ENCODE peak calls at places on chromosomes 12 and 14, in nine cellular contexts. T is tibial nerve; U is IMR-90; I is Panc1; S is mammary epithelial cell; C is breast epithelium; Z is effector memory CD4-positive, alpha-beta T cell; X is keratinocyte; O is psoas muscle. M is an unnamed sample.
A peak's percentile ranks its signal among the peaks of the same experiment; 100 is the strongest.

GRCh38 chr12:131014343-131014742 is 60.6 kb downstream of the ADGRD1 start:
- DNase-seq in T (no peak), U (no peak), I (no peak), S (no peak), C (no peak), Z (no peak), X (no peak), O (no peak), M (no peak)

GRCh38 chr14:33956640-33957039 is 5.8 kb upstream of the EGLN3 start:
- DNase-seq in T (no peak), U (no peak), I (no peak), S (no peak), C (no peak), Z (no peak), X (no peak), O (no peak), M (no peak)

GRCh38 chr14:65281991-65282908 is 130.3 kb upstream of the FUT8 start:
- DNase-seq in T (no peak), U (peak; percentile 77), I (no peak), S (peak; percentile 57), C (no peak), Z (no peak), X (no peak), O (no peak), M (peak; percentile 35)

GRCh38 chr12:51813931-51814310 is 34.6 kb downstream of the FIGNL2 start:
- DNase-seq in T (no peak), U (no peak), I (no peak), S (no peak), C (no peak), Z (no peak), X (no peak), O (no peak), M (no peak)

GRCh38 chr12:76080017-76080728 is 4.3 kb downstream of the NAP1L1 start:
- DNase-seq in T (no peak), U (peak; percentile 74), I (no peak), S (no peak), C (no peak), Z (no peak), X (no peak), O (no peak), M (no peak)

GRCh38 chr12:111529424-111530368 is 69.4 kb downstream of the ATXN2 start:
- DNase-seq in T (no peak), U (peak; percentile 59), I (peak; percentile 8), S (peak; percentile 24), C (no peak), Z (peak; percentile 42), X (no peak), O (no peak), M (peak; percentile 52)

GRCh38 chr14:100770605-100771120 is 44.0 kb downstream of the DLK1 start:
- DNase-seq in T (no peak), U (no peak), I (no peak), S (no peak), C (no peak), Z (no peak), X (no peak), O (peak; percentile 7), M (no peak)

GRCh38 chr12:95164656-95165055 is 52.6 kb downstream of the FGD6 start:
- DNase-seq in T (no peak), U (peak; percentile 30), I (no peak), S (no peak), C (no peak), Z (no peak), X (no peak), O (no peak), M (no peak)

GRCh38 chr12:103841690-103842584 is 903 bp upstream of the NT5DC3 start:
- DNase-seq in T (no peak), U (peak; percentile 76), I (peak; percentile 18), S (peak; percentile 99), C (peak; percentile 96), Z (peak; percentile 16), X (peak; percentile 89), O (peak; percentile 67), M (no peak)

GRCh38 chr14:31788340-31788739 is 227.1 kb downstream of the NUBPL start:
- DNase-seq in T (no peak), U (no peak), I (no peak), S (no peak), C (no peak), Z (no peak), X (no peak), O (no peak), M (no peak)

GRCh38 chr12:74539765-74540526 is 2.3 kb downstream of the ATXN7L3B start:
- DNase-seq in T (no peak), U (no peak), I (no peak), S (no peak), C (no peak), Z (no peak), X (no peak), O (no peak), M (no peak)

GRCh38 chr12:83856803-83857202 is 1055.8 kb downstream of the SLC6A15 start:
- DNase-seq in T (no peak), U (no peak), I (no peak), S (no peak), C (no peak), Z (no peak), X (no peak), O (no peak), M (no peak)

GRCh38 chr12:124461851-124462623 is 105.4 kb downstream of the NCOR2 start:
- DNase-seq in T (no peak), U (peak; percentile 33), I (no peak), S (no peak), C (no peak), Z (no peak), X (peak; percentile 19), O (no peak), M (no peak)

GRCh38 chr12:131366261-131366871 is 344.5 kb upstream of the SFSWAP start:
- DNase-seq in T (no peak), U (no peak), I (no peak), S (no peak), C (no peak), Z (no peak), X (no peak), O (no peak), M (no peak)

GRCh38 chr12:128727999-128728398 is 95.8 kb downstream of the SLC15A4 start:
- DNase-seq in T (no peak), U (no peak), I (no peak), S (no peak), C (no peak), Z (no peak), X (no peak), O (no peak), M (no peak)

GRCh38 chr12:52258335-52258901 is 16.0 kb upstream of the KRT86 start:
- DNase-seq in T (no peak), U (no peak), I (no peak), S (no peak), C (no peak), Z (no peak), X (no peak), O (no peak), M (no peak)

GRCh38 chr12:124971603-124972002 is 17.3 kb downstream of the DHX37 start:
- DNase-seq in T (no peak), U (no peak), I (no peak), S (no peak), C (no peak), Z (no peak), X (no peak), O (no peak), M (no peak)

GRCh38 chr14:100536721-100537700 is 50.2 kb downstream of the BEGAIN start:
- DNase-seq in T (no peak), U (no peak), I (no peak), S (no peak), C (peak; percentile 28), Z (no peak), X (no peak), O (peak; percentile 34), M (no peak)

GRCh38 chr12:111685322-111685810 is 390 bp downstream of the BRAP start:
- DNase-seq in T (no peak), U (no peak), I (no peak), S (peak; percentile 42), C (no peak), Z (no peak), X (no peak), O (no peak), M (no peak)

GRCh38 chr12:111590552-111590951 is 8.6 kb downstream of the ATXN2 start:
- DNase-seq in T (no peak), U (no peak), I (no peak), S (no peak), C (no peak), Z (no peak), X (no peak), O (no peak), M (no peak)

GRCh38 chr12:95258146-95258545 is 40.5 kb downstream of the VEZT start:
- DNase-seq in T (no peak), U (peak; percentile 55), I (no peak), S (peak; percentile 49), C (no peak), Z (no peak), X (no peak), O (no peak), M (no peak)

GRCh38 chr12:75135021-75135420 is 74.6 kb downstream of the KCNC2 start:
- DNase-seq in T (no peak), U (no peak), I (no peak), S (no peak), C (no peak), Z (no peak), X (no peak), O (no peak), M (no peak)

GRCh38 chr12:122981036-122981471 is 573 bp downstream of the ARL6IP4 start:
- DNase-seq in T (no peak), U (no peak), I (no peak), S (no peak), C (no peak), Z (no peak), X (no peak), O (peak; percentile 59), M (no peak)
- H3K4me1 ChIP-seq in T (peaks cover 66% of the 10 kb centered on the region), U (peaks cover 30% of the 10 kb centered on the region), I (peaks cover 47% of the 10 kb centered on the region), S (peaks cover 44% of the 10 kb centered on the region), C (peaks cover 25% of the 10 kb centered on the region), Z (peaks cover 39% of the 10 kb centered on the region), X (peaks cover 24% of the 10 kb centered on the region), O (peaks cover 62% of the 10 kb centered on the region), M (peaks cover 2% of the 10 kb centered on the region)

GRCh38 chr12:12874014-12874413 is 17.3 kb upstream of the GPRC5A start:
- DNase-seq in T (no peak), U (no peak), I (no peak), S (no peak), C (no peak), Z (no peak), X (no peak), O (no peak), M (no peak)
- H3K27ac ChIP-seq in T (no peak overlapping the region), U (peak overlapping the region; percentile 48), I (peak overlapping the region; percentile 89), S (peak overlapping the region; percentile 89), C (no peak overlapping the region), Z (no peak overlapping the region), X (peak overlapping the region; percentile 94), O (no peak overlapping the region), M (no peak overlapping the region)

GRCh38 chr14:85934886-85935254 is 404.9 kb downstream of the FLRT2 start:
- DNase-seq in T (no peak), U (no peak), I (no peak), S (peak; percentile 25), C (no peak), Z (no peak), X (no peak), O (no peak), M (no peak)
- H3K9me3 ChIP-seq in T (peaks cover 15% of the 10 kb centered on the region), U (peaks cover 3% of the 10 kb centered on the region), I (no peaks in the 10 kb centered on the region), S (peaks cover 2% of the 10 kb centered on the region), C (peaks cover 4% of the 10 kb centered on the region), Z (no peaks in the 10 kb centered on the region), X (no peaks in the 10 kb centered on the region), O (peaks cover 10% of the 10 kb centered on the region), M (no peaks in the 10 kb centered on the region)

DNA sequence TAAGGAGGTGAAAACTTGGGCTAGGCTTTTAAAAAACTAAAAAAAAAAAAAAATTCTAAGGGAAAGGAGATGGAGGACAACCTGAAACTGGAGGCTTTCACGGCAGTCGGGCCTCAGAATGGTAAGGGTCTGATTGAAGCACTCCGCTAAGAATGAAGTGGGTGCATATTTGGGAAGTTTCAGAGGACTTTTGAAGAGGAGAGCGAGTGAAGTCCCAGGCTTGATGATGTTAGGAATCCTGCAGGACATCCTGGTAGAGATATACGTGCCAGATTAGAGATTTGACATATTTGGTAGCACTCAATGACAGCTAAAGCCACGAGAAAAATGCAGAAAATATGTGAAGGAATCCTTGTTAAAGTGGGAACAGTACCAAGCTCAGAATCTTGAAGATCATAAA is 186.2 kb downstream of the SNAPC1 start:
- DNase-seq in T (no peak), U (no peak), I (no peak), S (no peak), C (no peak), Z (no peak), X (no peak), O (no peak), M (no peak)
- H3K4me1 ChIP-seq in T (no peaks in the 10 kb centered on the region), U (peaks cover 6% of the 10 kb centered on the region), I (no peaks in the 10 kb centered on the region), S (no peaks in the 10 kb centered on the region), C (no peaks in the 10 kb centered on the region), Z (no peaks in the 10 kb centered on the region), X (no peaks in the 10 kb centered on the region), O (no peaks in the 10 kb centered on the region), M (no peaks in the 10 kb centered on the region)

M was measured in iPS DF 6.9.